ENCODE peak calls at places on chromosomes 2 and 18, in ten cellular contexts. One of them, this sample, is unnamed.

GRCh38 chr18:75802681-75803080 is 375.2 kb upstream of the SMIM21 start:
- DNase-seq in GM12865: no peak
- DNase-seq in activated CD8-positive, alpha-beta memory T cell treated with anti-CD3 and anti-CD28 coated beads for 24 hours: no peak
- DNase-seq in HFFc6: no peak
- DNase-seq in T-cell: no peak
- DNase-seq in ELF-1: no peak
- DNase-seq in MCF 10A: no peak
- DNase-seq in T follicular helper cell: no peak
- DNase-seq in BJ: no peak
- DNase-seq in mucosa of gallbladder: no peak
- DNase-seq in this sample: no peak

GRCh38 chr2:185502351-185502750 is 236.3 kb upstream of the FSIP2 start:
- DNase-seq in GM12865: no peak
- DNase-seq in activated CD8-positive, alpha-beta memory T cell treated with anti-CD3 and anti-CD28 coated beads for 24 hours: no peak
- DNase-seq in HFFc6: no peak
- DNase-seq in T-cell: no peak
- DNase-seq in ELF-1: no peak
- DNase-seq in MCF 10A: no peak
- DNase-seq in T follicular helper cell: no peak
- DNase-seq in BJ: no peak
- DNase-seq in mucosa of gallbladder: no peak
- DNase-seq in this sample: no peak

GRCh38 chr2:217090024-217090473 is 230.2 kb upstream of the TNP1 start:
- DNase-seq in GM12865: peak
- DNase-seq in activated CD8-positive, alpha-beta memory T cell treated with anti-CD3 and anti-CD28 coated beads for 24 hours: no peak
- DNase-seq in HFFc6: no peak
- DNase-seq in T-cell: no peak
- DNase-seq in ELF-1: no peak
- DNase-seq in MCF 10A: no peak
- DNase-seq in T follicular helper cell: no peak
- DNase-seq in BJ: no peak
- DNase-seq in mucosa of gallbladder: no peak
- DNase-seq in this sample: no peak

GRCh38 chr2:74052732-74053712 is 68.3 kb downstream of the TET3 start:
- DNase-seq in GM12865: peak
- DNase-seq in activated CD8-positive, alpha-beta memory T cell treated with anti-CD3 and anti-CD28 coated beads for 24 hours: no peak
- DNase-seq in HFFc6: no peak
- DNase-seq in T-cell: peak
- DNase-seq in ELF-1: no peak
- DNase-seq in MCF 10A: no peak
- DNase-seq in T follicular helper cell: no peak
- DNase-seq in BJ: no peak
- DNase-seq in mucosa of gallbladder: no peak
- DNase-seq in this sample: no peak

GRCh38 chr18:8758466-8758865 is 53.1 kb downstream of the MTCL1 start:
- DNase-seq in GM12865: no peak
- DNase-seq in activated CD8-positive, alpha-beta memory T cell treated with anti-CD3 and anti-CD28 coated beads for 24 hours: no peak
- DNase-seq in HFFc6: no peak
- DNase-seq in T-cell: no peak
- DNase-seq in ELF-1: no peak
- DNase-seq in MCF 10A: no peak
- DNase-seq in T follicular helper cell: no peak
- DNase-seq in BJ: no peak
- DNase-seq in mucosa of gallbladder: no peak
- DNase-seq in this sample: no peak

GRCh38 chr2:204967199-204967995 is 422.1 kb downstream of the PARD3B start:
- DNase-seq in GM12865: peak
- DNase-seq in activated CD8-positive, alpha-beta memory T cell treated with anti-CD3 and anti-CD28 coated beads for 24 hours: peak
- DNase-seq in HFFc6: no peak
- DNase-seq in T-cell: peak
- DNase-seq in ELF-1: no peak
- DNase-seq in MCF 10A: no peak
- DNase-seq in T follicular helper cell: peak
- DNase-seq in BJ: no peak
- DNase-seq in mucosa of gallbladder: no peak
- DNase-seq in this sample: no peak

GRCh38 chr2:214830794-214831346 is 21.4 kb upstream of the BARD1 start:
- DNase-seq in GM12865: no peak
- DNase-seq in activated CD8-positive, alpha-beta memory T cell treated with anti-CD3 and anti-CD28 coated beads for 24 hours: no peak
- DNase-seq in HFFc6: no peak
- DNase-seq in T-cell: no peak
- DNase-seq in ELF-1: peak
- DNase-seq in MCF 10A: peak
- DNase-seq in T follicular helper cell: no peak
- DNase-seq in BJ: no peak
- DNase-seq in mucosa of gallbladder: no peak
- DNase-seq in this sample: no peak

GRCh38 chr2:17163628-17164027 is 354.6 kb downstream of the RAD51AP2 start:
- DNase-seq in GM12865: no peak
- DNase-seq in activated CD8-positive, alpha-beta memory T cell treated with anti-CD3 and anti-CD28 coated beads for 24 hours: no peak
- DNase-seq in HFFc6: no peak
- DNase-seq in T-cell: no peak
- DNase-seq in ELF-1: no peak
- DNase-seq in MCF 10A: no peak
- DNase-seq in T follicular helper cell: no peak
- DNase-seq in BJ: no peak
- DNase-seq in mucosa of gallbladder: no peak
- DNase-seq in this sample: no peak